ENCODE peak calls at places on chromosomes 16 and 17, in nine cellular contexts. One of them, this sample, is unnamed.
A peak's percentile ranks its signal among the peaks of the same experiment; 100 is the strongest.

GRCh38 chr16:87132361-87133014 is 184.7 kb downstream of the C16orf95 start:
- DNase-seq in pancreas: no peak
- DNase-seq in transverse colon: no peak
- DNase-seq in AG20443: peak; percentile 89
- DNase-seq in mesendoderm: no peak
- DNase-seq in H9: no peak
- DNase-seq in H54: no peak
- DNase-seq in stimulated activated CD4-positive, alpha-beta T cell treated with anti-CD3 and anti-CD28 coated beads, Interleukin-2, amount 100 ng/mL, for 48 hours: no peak
- DNase-seq in sciatic nerve: peak; percentile 79
- DNase-seq in this sample: peak; percentile 18

GRCh38 chr16:11175106-11175795 is 80.8 kb downstream of the SOCS1 start:
- DNase-seq in sciatic nerve: no peak
- DNase-seq in mesendoderm: no peak
- DNase-seq in pancreas: no peak
- DNase-seq in AG20443: no peak
- DNase-seq in H54: no peak
- DNase-seq in transverse colon: no peak
- DNase-seq in H9: no peak
- DNase-seq in stimulated activated CD4-positive, alpha-beta T cell treated with anti-CD3 and anti-CD28 coated beads, Interleukin-2, amount 100 ng/mL, for 48 hours: no peak
- DNase-seq in this sample: no peak

GRCh38 chr16:13393816-13394215 is 492.4 kb downstream of the SHISA9 start:
- DNase-seq in sciatic nerve: no peak
- DNase-seq in H54: no peak
- DNase-seq in mesendoderm: no peak
- DNase-seq in stimulated activated CD4-positive, alpha-beta T cell treated with anti-CD3 and anti-CD28 coated beads, Interleukin-2, amount 100 ng/mL, for 48 hours: no peak
- DNase-seq in pancreas: no peak
- DNase-seq in H9: no peak
- DNase-seq in transverse colon: no peak
- DNase-seq in AG20443: no peak
- DNase-seq in this sample: no peak

GRCh38 chr17:34413443-34414076 is 50.5 kb upstream of the CCL1 start:
- DNase-seq in H9: no peak
- DNase-seq in sciatic nerve: peak; percentile 69
- DNase-seq in AG20443: no peak
- DNase-seq in mesendoderm: no peak
- DNase-seq in pancreas: no peak
- DNase-seq in H54: no peak
- DNase-seq in stimulated activated CD4-positive, alpha-beta T cell treated with anti-CD3 and anti-CD28 coated beads, Interleukin-2, amount 100 ng/mL, for 48 hours: no peak
- DNase-seq in transverse colon: no peak
- DNase-seq in this sample: no peak

GRCh38 chr17:45584092-45585036 is 93.8 kb upstream of the PLEKHM1 start:
- DNase-seq in H54: peak; percentile 75
- DNase-seq in H9: peak; percentile 81
- DNase-seq in AG20443: peak; percentile 70
- DNase-seq in transverse colon: peak; percentile 85
- DNase-seq in mesendoderm: peak; percentile 88
- DNase-seq in sciatic nerve: peak; percentile 81
- DNase-seq in pancreas: peak; percentile 70
- DNase-seq in stimulated activated CD4-positive, alpha-beta T cell treated with anti-CD3 and anti-CD28 coated beads, Interleukin-2, amount 100 ng/mL, for 48 hours: peak; percentile 58
- DNase-seq in this sample: peak; percentile 95

GRCh38 chr16:28623172-28623711 is 13.4 kb upstream of the SULT1A1 start:
- DNase-seq in pancreas: peak; percentile 75
- DNase-seq in transverse colon: peak; percentile 85
- DNase-seq in AG20443: peak; percentile 36
- DNase-seq in H54: no peak
- DNase-seq in sciatic nerve: no peak
- DNase-seq in H9: peak; percentile 39
- DNase-seq in stimulated activated CD4-positive, alpha-beta T cell treated with anti-CD3 and anti-CD28 coated beads, Interleukin-2, amount 100 ng/mL, for 48 hours: peak; percentile 52
- DNase-seq in mesendoderm: no peak
- DNase-seq in this sample: peak; percentile 85

GRCh38 chr17:58136669-58137279 is 11.4 kb upstream of the OR4D1 start:
- DNase-seq in H9: peak; percentile 60
- DNase-seq in sciatic nerve: no peak
- DNase-seq in pancreas: peak; percentile 15
- DNase-seq in AG20443: no peak
- DNase-seq in transverse colon: no peak
- DNase-seq in stimulated activated CD4-positive, alpha-beta T cell treated with anti-CD3 and anti-CD28 coated beads, Interleukin-2, amount 100 ng/mL, for 48 hours: no peak
- DNase-seq in H54: no peak
- DNase-seq in mesendoderm: peak; percentile 29
- DNase-seq in this sample: no peak

GRCh38 chr17:74671031-74671771 is 41.5 kb downstream of the CD300LF start:
- DNase-seq in transverse colon: peak; percentile 62
- DNase-seq in stimulated activated CD4-positive, alpha-beta T cell treated with anti-CD3 and anti-CD28 coated beads, Interleukin-2, amount 100 ng/mL, for 48 hours: peak; percentile 75
- DNase-seq in H9: peak; percentile 97
- DNase-seq in mesendoderm: peak; percentile 94
- DNase-seq in AG20443: peak; percentile 80
- DNase-seq in H54: no peak
- DNase-seq in sciatic nerve: peak; percentile 87
- DNase-seq in pancreas: peak; percentile 66
- DNase-seq in this sample: peak; percentile 84

GRCh38 chr17:48522031-48522593 is 8.7 kb downstream of the HOXB1 start:
- DNase-seq in stimulated activated CD4-positive, alpha-beta T cell treated with anti-CD3 and anti-CD28 coated beads, Interleukin-2, amount 100 ng/mL, for 48 hours: no peak
- DNase-seq in H54: no peak
- DNase-seq in transverse colon: no peak
- DNase-seq in AG20443: no peak
- DNase-seq in H9: peak; percentile 72
- DNase-seq in mesendoderm: no peak
- DNase-seq in sciatic nerve: no peak
- DNase-seq in pancreas: no peak
- DNase-seq in this sample: peak; percentile 87

GRCh38 chr16:85584192-85584757 is 28.8 kb upstream of the GSE1 start:
- DNase-seq in AG20443: no peak
- DNase-seq in H54: no peak
- DNase-seq in H9: no peak
- DNase-seq in sciatic nerve: no peak
- DNase-seq in mesendoderm: no peak
- DNase-seq in stimulated activated CD4-positive, alpha-beta T cell treated with anti-CD3 and anti-CD28 coated beads, Interleukin-2, amount 100 ng/mL, for 48 hours: no peak
- DNase-seq in pancreas: no peak
- DNase-seq in transverse colon: no peak
- DNase-seq in this sample: no peak

GRCh38 chr16:51949260-51949659 is 597.7 kb downstream of the TOX3 start:
- DNase-seq in mesendoderm: peak; percentile 56
- DNase-seq in AG20443: no peak
- DNase-seq in stimulated activated CD4-positive, alpha-beta T cell treated with anti-CD3 and anti-CD28 coated beads, Interleukin-2, amount 100 ng/mL, for 48 hours: no peak
- DNase-seq in H9: no peak
- DNase-seq in H54: no peak
- DNase-seq in transverse colon: no peak
- DNase-seq in pancreas: no peak
- DNase-seq in sciatic nerve: no peak
- DNase-seq in this sample: no peak

GRCh38 chr16:31451681-31452351 is 7.5 kb upstream of the ARMC5 start:
- DNase-seq in pancreas: peak; percentile 59
- DNase-seq in stimulated activated CD4-positive, alpha-beta T cell treated with anti-CD3 and anti-CD28 coated beads, Interleukin-2, amount 100 ng/mL, for 48 hours: no peak
- DNase-seq in mesendoderm: peak; percentile 94
- DNase-seq in AG20443: peak; percentile 78
- DNase-seq in H9: peak; percentile 74
- DNase-seq in H54: peak; percentile 63
- DNase-seq in transverse colon: no peak
- DNase-seq in sciatic nerve: no peak
- DNase-seq in this sample: peak; percentile 80

GRCh38 chr16:3157229-3158013 is 22.6 kb downstream of the ZNF213 start:
- DNase-seq in transverse colon: peak; percentile 77
- DNase-seq in AG20443: peak; percentile 57
- DNase-seq in sciatic nerve: peak; percentile 82
- DNase-seq in H9: peak; percentile 91
- DNase-seq in mesendoderm: peak; percentile 99
- DNase-seq in H54: peak; percentile 65
- DNase-seq in stimulated activated CD4-positive, alpha-beta T cell treated with anti-CD3 and anti-CD28 coated beads, Interleukin-2, amount 100 ng/mL, for 48 hours: peak; percentile 51
- DNase-seq in pancreas: peak; percentile 83
- DNase-seq in this sample: peak; percentile 85

GRCh38 chr17:50774225-50774803 is 7.0 kb upstream of the ANKRD40CL start:
- DNase-seq in transverse colon: no peak
- DNase-seq in AG20443: no peak
- DNase-seq in pancreas: no peak
- DNase-seq in H54: no peak
- DNase-seq in mesendoderm: peak; percentile 53
- DNase-seq in sciatic nerve: no peak
- DNase-seq in stimulated activated CD4-positive, alpha-beta T cell treated with anti-CD3 and anti-CD28 coated beads, Interleukin-2, amount 100 ng/mL, for 48 hours: no peak
- DNase-seq in H9: peak; percentile 56
- DNase-seq in this sample: no peak

GRCh38 chr17:15213381-15214087 is 51.6 kb downstream of the PMP22 start:
- DNase-seq in mesendoderm: peak; percentile 60
- DNase-seq in stimulated activated CD4-positive, alpha-beta T cell treated with anti-CD3 and anti-CD28 coated beads, Interleukin-2, amount 100 ng/mL, for 48 hours: no peak
- DNase-seq in sciatic nerve: no peak
- DNase-seq in pancreas: no peak
- DNase-seq in AG20443: peak; percentile 46
- DNase-seq in transverse colon: no peak
- DNase-seq in H9: no peak
- DNase-seq in H54: no peak
- DNase-seq in this sample: no peak

GRCh38 chr17:80826346-80826954 is 165.2 kb upstream of the CHMP6 start:
- DNase-seq in H9: no peak
- DNase-seq in pancreas: no peak
- DNase-seq in sciatic nerve: peak; percentile 45
- DNase-seq in transverse colon: no peak
- DNase-seq in mesendoderm: no peak
- DNase-seq in H54: no peak
- DNase-seq in AG20443: no peak
- DNase-seq in stimulated activated CD4-positive, alpha-beta T cell treated with anti-CD3 and anti-CD28 coated beads, Interleukin-2, amount 100 ng/mL, for 48 hours: no peak
- DNase-seq in this sample: peak; percentile 72

GRCh38 chr16:75264999-75265910 is 13.8 kb upstream of the BCAR1 start:
- DNase-seq in H54: no peak
- DNase-seq in sciatic nerve: peak; percentile 71
- DNase-seq in transverse colon: peak; percentile 72
- DNase-seq in pancreas: peak; percentile 54
- DNase-seq in H9: no peak
- DNase-seq in stimulated activated CD4-positive, alpha-beta T cell treated with anti-CD3 and anti-CD28 coated beads, Interleukin-2, amount 100 ng/mL, for 48 hours: no peak
- DNase-seq in AG20443: peak; percentile 62
- DNase-seq in mesendoderm: no peak
- DNase-seq in this sample: peak; percentile 85

GRCh38 chr17:57915980-57916757 is 39.0 kb downstream of the CUEDC1 start:
- DNase-seq in transverse colon: no peak
- DNase-seq in sciatic nerve: no peak
- DNase-seq in AG20443: no peak
- DNase-seq in H9: peak; percentile 89
- DNase-seq in pancreas: no peak
- DNase-seq in stimulated activated CD4-positive, alpha-beta T cell treated with anti-CD3 and anti-CD28 coated beads, Interleukin-2, amount 100 ng/mL, for 48 hours: no peak
- DNase-seq in H54: no peak
- DNase-seq in mesendoderm: peak; percentile 91
- DNase-seq in this sample: no peak

GRCh38 chr16:89695875-89696597 is 5.5 kb downstream of the SPATA2L start:
- DNase-seq in transverse colon: no peak
- DNase-seq in stimulated activated CD4-positive, alpha-beta T cell treated with anti-CD3 and anti-CD28 coated beads, Interleukin-2, amount 100 ng/mL, for 48 hours: no peak
- DNase-seq in AG20443: no peak
- DNase-seq in pancreas: peak; percentile 23
- DNase-seq in H9: no peak
- DNase-seq in sciatic nerve: no peak
- DNase-seq in mesendoderm: no peak
- DNase-seq in H54: no peak
- DNase-seq in this sample: peak; percentile 72

GRCh38 chr16:59324462-59324861 is 590.3 kb upstream of the GOT2 start:
- DNase-seq in sciatic nerve: no peak
- DNase-seq in pancreas: no peak
- DNase-seq in stimulated activated CD4-positive, alpha-beta T cell treated with anti-CD3 and anti-CD28 coated beads, Interleukin-2, amount 100 ng/mL, for 48 hours: no peak
- DNase-seq in AG20443: no peak
- DNase-seq in mesendoderm: no peak
- DNase-seq in transverse colon: no peak
- DNase-seq in H9: no peak
- DNase-seq in H54: no peak
- DNase-seq in this sample: no peak